ENCODE peak calls at places on chromosomes 7 and 10, in nine cellular contexts. I, E, C, K, J, D, O, W and B are unnamed samples.

GRCh38 chr10:49550563-49550962 is 11.6 kb upstream of the ERCC6 start:
- DNase-seq in C (no peak), J (no peak), W (no peak), E (peak; percentile 95), I (peak; percentile 41), O (peak; percentile 76), D (no peak), K (peak; percentile 77), B (no peak)

GRCh38 chr10:84783386-84783785 is 455.0 kb downstream of the CCSER2 start:
- DNase-seq in D (peak; percentile 59), O (no peak), K (no peak), J (peak; percentile 2), W (peak; percentile 44), I (peak; percentile 1), C (no peak), E (no peak), B (no peak)

GRCh38 chr10:110774069-110775021 is 97.4 kb upstream of the PDCD4 start:
- DNase-seq in K (peak; percentile 62), D (no peak), C (no peak), O (no peak), W (no peak), E (peak; percentile 79), J (peak; percentile 92), I (peak; percentile 27), B (no peak)

GRCh38 chr7:133081119-133081604 is 728 bp downstream of the CHCHD3 start:
- DNase-seq in O (no peak), E (no peak), D (peak; percentile 34), I (peak; percentile 21), W (peak; percentile 23), K (peak; percentile 8), C (no peak), J (no peak), B (no peak)

GRCh38 chr7:137606061-137606674 is 240.6 kb downstream of the DGKI start:
- DNase-seq in W (no peak), O (no peak), E (peak; percentile 59), D (no peak), K (peak; percentile 53), C (no peak), J (no peak), I (peak; percentile 71), B (no peak)

GRCh38 chr10:128609460-128609859 is 483.2 kb upstream of the MKI67 start:
- DNase-seq in D (no peak), E (no peak), K (no peak), C (no peak), O (no peak), W (no peak), I (no peak), J (no peak), B (no peak)

GRCh38 chr10:88165849-88166271 is 302.4 kb downstream of the PTEN start:
- DNase-seq in W (no peak), E (no peak), C (no peak), K (peak; percentile 50), I (no peak), J (no peak), O (no peak), D (no peak), B (no peak)

GRCh38 chr10:87961314-87961713 is 97.9 kb downstream of the PTEN start:
- DNase-seq in O (no peak), D (no peak), C (no peak), I (peak; percentile 54), K (peak; percentile 67), E (peak; percentile 64), W (no peak), J (no peak), B (no peak)

GRCh38 chr10:109969907-109970306 is 37.9 kb upstream of the ADD3 start:
- DNase-seq in W (no peak), D (no peak), I (no peak), E (no peak), K (no peak), O (no peak), C (no peak), J (no peak), B (no peak)

GRCh38 chr7:7529328-7529727 is 6.3 kb downstream of the COL28A1 start:
- DNase-seq in D (no peak), I (no peak), W (no peak), J (no peak), O (no peak), E (no peak), K (no peak), C (no peak), B (no peak)

GRCh38 chr7:102284399-102284798 is 2.3 kb upstream of the SH2B2 start:
- DNase-seq in J (no peak), E (no peak), D (no peak), I (no peak), W (no peak), C (no peak), O (no peak), K (no peak), B (no peak)

GRCh38 chr7:86768967-86769760 is 125.5 kb downstream of the GRM3 start:
- DNase-seq in E (no peak), J (peak; percentile 33), D (no peak), O (no peak), C (no peak), K (no peak), I (no peak), W (no peak), B (no peak)

GRCh38 chr7:125857606-125858005 is 928.0 kb upstream of the POT1 start:
- DNase-seq in W (no peak), K (no peak), J (no peak), C (no peak), O (no peak), E (no peak), D (no peak), I (no peak), B (no peak)

GRCh38 chr7:151088856-151089699 is 2.8 kb downstream of the AGAP3 start:
- DNase-seq in K (peak; percentile 70), I (peak; percentile 94), J (no peak), O (peak; percentile 68), D (peak; percentile 58), E (no peak), W (peak; percentile 59), C (no peak), B (no peak)

GRCh38 chr7:128021361-128021760 is 9.9 kb downstream of the LRRC4 start:
- DNase-seq in C (no peak), K (peak; percentile 36), J (no peak), E (peak; percentile 97), O (peak; percentile 86), D (no peak), I (no peak), W (no peak), B (no peak)

GRCh38 chr7:12210179-12211053 is 678 bp upstream of the TMEM106B start:
- DNase-seq in J (no peak), O (no peak), K (no peak), I (peak; percentile 48), D (peak; percentile 74), W (no peak), E (peak; percentile 50), C (no peak), B (peak; percentile 10)

DNA sequence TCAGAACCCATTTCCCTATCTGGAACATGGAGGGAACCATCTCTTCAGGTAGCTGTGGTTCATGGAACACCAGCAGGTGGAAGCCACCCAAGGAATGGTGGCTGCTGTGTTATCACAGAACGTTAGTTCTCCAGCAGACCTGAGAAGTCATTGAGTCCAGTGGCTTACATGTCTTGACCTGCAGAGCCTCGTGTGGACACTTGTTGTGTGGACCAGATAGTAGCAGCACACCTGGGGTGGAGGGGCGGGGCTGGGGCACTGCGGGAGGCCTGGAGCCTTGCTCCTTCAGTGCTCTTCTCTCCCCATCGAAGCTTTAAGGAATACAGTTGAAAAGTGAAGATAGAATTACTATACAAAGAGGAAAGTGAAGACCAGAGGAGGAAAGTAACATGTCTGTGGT is 42.4 kb downstream of the VWA2 start:
- DNase-seq in C (no peak), D (no peak), J (no peak), W (no peak), O (no peak), E (no peak), K (no peak), I (no peak), B (no peak)
- TF ChIP-seq CTCF in C (no peak), D (no peak), J (no peak), W (no peak), O (no peak), E (no peak), K (no peak), I (no peak), B (no peak)

GRCh38 chr7:25559581-25560367 is 331.5 kb upstream of the NPVF start:
- DNase-seq in O (no peak), I (no peak), D (no peak), C (no peak), E (no peak), J (no peak), W (no peak), K (no peak), B (no peak)

GRCh38 chr7:25557930-25558329 is 329.6 kb upstream of the NPVF start:
- DNase-seq in O (no peak), C (no peak), E (no peak), D (no peak), J (no peak), K (no peak), W (no peak), I (no peak), B (no peak)

GRCh38 chr7:25553580-25554274 is 325.4 kb upstream of the NPVF start:
- DNase-seq in I (no peak), E (no peak), W (no peak), C (no peak), J (no peak), K (no peak), D (no peak), O (no peak), B (no peak)

GRCh38 chr7:25558605-25559004 is 330.3 kb upstream of the NPVF start:
- DNase-seq in D (no peak), I (no peak), E (no peak), J (no peak), W (no peak), K (no peak), C (no peak), O (no peak), B (no peak)

GRCh38 chr7:25557379-25557916 is 329.2 kb upstream of the NPVF start:
- DNase-seq in O (no peak), K (no peak), J (no peak), I (no peak), C (no peak), D (peak; percentile 39), E (no peak), W (no peak), B (no peak)
- TF ChIP-seq CTCF in O (no peak), K (no peak), J (no peak), I (no peak), C (no peak), D (no peak), E (no peak), W (no peak), B (no peak)

DNA sequence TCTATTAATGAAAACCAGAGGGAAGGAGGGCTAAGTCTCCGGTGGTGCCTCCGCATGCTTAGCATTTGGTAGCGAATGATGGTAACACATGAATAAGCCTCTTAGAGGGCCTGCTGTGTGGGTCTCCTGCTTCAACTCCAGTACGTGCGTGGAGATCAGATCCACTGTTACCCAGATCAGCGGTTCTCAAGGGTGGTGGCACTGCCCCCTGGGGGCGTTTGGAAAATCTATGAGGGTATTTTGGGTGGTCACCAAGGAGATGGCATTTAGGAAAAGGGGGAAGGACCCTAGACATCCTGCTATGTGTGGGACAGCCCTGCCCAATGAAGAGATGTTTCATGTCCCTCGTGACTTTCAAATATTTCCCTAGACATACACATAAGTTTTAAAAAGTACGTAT is 57.1 kb upstream of the TM9SF3 start:
- DNase-seq in D (no peak), O (no peak), E (no peak), C (no peak), J (no peak), W (no peak), I (no peak), K (no peak), B (no peak)
- TF ChIP-seq CTCF in D (no peak), O (no peak), E (no peak), C (no peak), J (peak; percentile 6), W (no peak), I (no peak), K (peak; percentile 17), B (no peak)

GRCh38 chr7:26078437-26079362 is 73.3 kb upstream of the NFE2L3 start:
- DNase-seq in O (peak; percentile 73), J (no peak), D (peak; percentile 83), E (no peak), W (peak; percentile 87), I (peak; percentile 24), C (peak; percentile 73), K (no peak), B (peak; percentile 54)
- TF ChIP-seq CTCF in O (peak; percentile 77), J (peak; percentile 60), D (no peak), E (no peak), W (peak; percentile 40), I (peak; percentile 42), C (peak; percentile 80), K (no peak), B (peak; percentile 55)